ENCODE peak calls at places on chromosomes 4 and X, in seven cellular contexts. J is dorsolateral prefrontal cortex, C is fibroblast of the aortic adventitia, H is right atrium auricular region, S is glutamatergic neuron, E is esophagus squamous epithelium, T is suprapubic skin. L is an unnamed sample.

GRCh38 chrX:40383360-40383759 is 197.4 kb upstream of the ATP6AP2 start:
- DNase-seq in J (no peak), C (no peak), H (no peak), S (no peak), E (no peak), T (no peak), L (no peak)

GRCh38 chr4:165966833-165967232 is 93.8 kb downstream of the TLL1 start:
- DNase-seq in J (no peak), C (no peak), H (no peak), S (no peak), E (no peak), T (no peak), L (no peak)

GRCh38 chr4:3122081-3122563 is 47.6 kb downstream of the HTT start:
- DNase-seq in J (no peak), C (peak; percentile 53), H (no peak), S (no peak), E (no peak), T (no peak), L (no peak)

GRCh38 chrX:134734343-134735001 is 76.2 kb upstream of the PLAC1 start:
- DNase-seq in J (no peak), C (peak; percentile 78), H (no peak), S (no peak), E (no peak), T (no peak), L (no peak)

GRCh38 chr4:53586121-53586816 is 5.0 kb downstream of the LNX1 start:
- DNase-seq in J (no peak), C (peak; percentile 94), H (no peak), S (no peak), E (no peak), T (no peak), L (no peak)

GRCh38 chr4:2835978-2836377 is 7.7 kb upstream of the ADD1 start:
- DNase-seq in J (no peak), C (no peak), H (no peak), S (no peak), E (no peak), T (no peak), L (no peak)

GRCh38 chr4:85028910-85029309 is 62.4 kb upstream of the WDFY3 start:
- DNase-seq in J (no peak), C (peak; percentile 25), H (no peak), S (no peak), E (no peak), T (no peak), L (no peak)

GRCh38 chrX:53048169-53049126 is at the start of gene GPR173:
- DNase-seq in J (peak; percentile 64), C (peak; percentile 69), H (no peak), S (peak; percentile 74), E (no peak), T (no peak), L (peak; percentile 35)

GRCh38 chrX:48683411-48683982 is at the start of gene WAS:
- DNase-seq in J (no peak), C (no peak), H (no peak), S (no peak), E (no peak), T (no peak), L (no peak)

GRCh38 chr4:28973591-28974350 is 1746.4 kb upstream of the PCDH7 start:
- DNase-seq in J (no peak), C (peak; percentile 26), H (no peak), S (no peak), E (no peak), T (no peak), L (no peak)

GRCh38 chrX:21581479-21581878 is 76.7 kb downstream of the KLHL34 start:
- DNase-seq in J (no peak), C (no peak), H (no peak), S (no peak), E (no peak), T (no peak), L (no peak)

GRCh38 chr4:108592674-108592986 is 27.7 kb upstream of the RPL34 start:
- DNase-seq in J (no peak), C (no peak), H (no peak), S (no peak), E (no peak), T (no peak), L (no peak)

GRCh38 chrX:47958943-47959342 is 44.8 kb downstream of the ZNF182 start:
- DNase-seq in J (no peak), C (no peak), H (no peak), S (no peak), E (no peak), T (no peak), L (no peak)

GRCh38 chrX:118727686-118728339 is 407 bp downstream of the IL13RA1 start:
- DNase-seq in J (no peak), C (peak; percentile 17), H (no peak), S (peak; percentile 14), E (no peak), T (peak; percentile 73), L (peak; percentile 7)

GRCh38 chrX:15973941-15974340 is 119.3 kb upstream of the AP1S2 start:
- DNase-seq in J (no peak), C (peak; percentile 85), H (no peak), S (no peak), E (no peak), T (no peak), L (no peak)

GRCh38 chr4:158958489-158959270 is 144.2 kb upstream of the RAPGEF2 start:
- DNase-seq in J (no peak), C (no peak), H (no peak), S (no peak), E (no peak), T (no peak), L (no peak)

GRCh38 chrX:81779701-81780100 is 577.8 kb downstream of the SH3BGRL start:
- DNase-seq in J (no peak), C (no peak), H (no peak), S (no peak), E (no peak), T (no peak), L (no peak)

GRCh38 chr4:146212781-146213180 is 1.6 kb upstream of the REELD1 start:
- DNase-seq in J (no peak), C (no peak), H (no peak), S (no peak), E (no peak), T (no peak), L (no peak)

GRCh38 chrX:154378059-154378798 is 866 bp upstream of the EMD start:
- DNase-seq in J (no peak), C (no peak), H (no peak), S (peak; percentile 30), E (no peak), T (no peak), L (no peak)

GRCh38 chr4:71711044-71711984 is 72.6 kb downstream of the GC start:
- DNase-seq in J (no peak), C (no peak), H (no peak), S (no peak), E (no peak), T (no peak), L (no peak)

DNA sequence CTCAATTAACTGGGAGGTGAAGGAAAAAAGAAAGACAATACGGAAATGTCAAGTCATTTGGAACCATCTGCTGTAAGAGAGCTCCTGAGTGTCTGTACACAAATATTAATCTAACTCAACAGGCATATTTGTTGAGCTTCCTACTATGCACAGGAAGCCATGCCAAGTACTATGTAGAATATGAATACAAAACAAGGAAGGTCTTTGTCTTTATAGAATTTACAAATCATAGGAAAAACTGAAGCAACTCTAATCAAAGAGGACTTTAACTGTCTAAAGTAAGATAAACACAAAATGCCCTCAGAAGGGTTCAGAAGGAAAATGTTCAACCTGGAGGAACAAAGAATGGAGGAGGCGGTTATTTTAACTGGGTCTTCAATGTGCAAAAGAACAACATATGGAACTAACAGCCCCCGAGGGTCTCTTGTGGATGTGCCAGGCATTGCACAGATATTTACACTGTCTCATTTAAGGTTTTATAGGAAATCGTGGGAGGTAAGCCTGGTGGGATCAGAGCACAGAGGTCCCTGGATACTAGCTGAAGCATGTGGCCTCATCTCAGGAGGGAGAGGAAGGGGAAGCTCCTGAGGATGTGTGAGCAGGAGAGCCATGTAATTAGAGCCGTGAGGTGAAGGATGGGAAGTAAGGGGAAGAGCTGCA is 5.8 kb downstream of the FAM114A1 start:
- DNase-seq in J (no peak), C (no peak), H (no peak), S (no peak), E (no peak), T (no peak), L (no peak)
- TF ChIP-seq CTCF in J (no peak), C (no peak), H (no peak), S (no peak), E (no peak), T (no peak), L (no peak)

GRCh38 chr4:1409806-1410425 is 3.7 kb upstream of the NKX1-1 start:
- DNase-seq in J (no peak), C (no peak), H (peak; percentile 32), S (peak; percentile 22), E (no peak), T (no peak), L (no peak)

GRCh38 chr4:1410491-1411325 is 4.5 kb upstream of the NKX1-1 start:
- DNase-seq in J (no peak), C (peak; percentile 14), H (peak; percentile 49), S (peak; percentile 17), E (no peak), T (peak; percentile 74), L (peak; percentile 96)

GRCh38 chr4:1412376-1413220 is 6.4 kb upstream of the NKX1-1 start:
- DNase-seq in J (no peak), C (no peak), H (peak; percentile 50), S (no peak), E (no peak), T (no peak), L (no peak)

GRCh38 chr4:1413221-1413663 is 7.0 kb upstream of the NKX1-1 start:
- DNase-seq in J (no peak), C (no peak), H (peak; percentile 16), S (no peak), E (no peak), T (no peak), L (no peak)

GRCh38 chr4:1411436-1412375 is 5.5 kb upstream of the NKX1-1 start:
- DNase-seq in J (no peak), C (no peak), H (peak; percentile 30), S (peak; percentile 22), E (no peak), T (no peak), L (no peak)
- TF ChIP-seq CTCF in J (no peak), C (no peak), H (no peak), S (no peak), E (no peak), T (no peak), L (no peak)

DNA sequence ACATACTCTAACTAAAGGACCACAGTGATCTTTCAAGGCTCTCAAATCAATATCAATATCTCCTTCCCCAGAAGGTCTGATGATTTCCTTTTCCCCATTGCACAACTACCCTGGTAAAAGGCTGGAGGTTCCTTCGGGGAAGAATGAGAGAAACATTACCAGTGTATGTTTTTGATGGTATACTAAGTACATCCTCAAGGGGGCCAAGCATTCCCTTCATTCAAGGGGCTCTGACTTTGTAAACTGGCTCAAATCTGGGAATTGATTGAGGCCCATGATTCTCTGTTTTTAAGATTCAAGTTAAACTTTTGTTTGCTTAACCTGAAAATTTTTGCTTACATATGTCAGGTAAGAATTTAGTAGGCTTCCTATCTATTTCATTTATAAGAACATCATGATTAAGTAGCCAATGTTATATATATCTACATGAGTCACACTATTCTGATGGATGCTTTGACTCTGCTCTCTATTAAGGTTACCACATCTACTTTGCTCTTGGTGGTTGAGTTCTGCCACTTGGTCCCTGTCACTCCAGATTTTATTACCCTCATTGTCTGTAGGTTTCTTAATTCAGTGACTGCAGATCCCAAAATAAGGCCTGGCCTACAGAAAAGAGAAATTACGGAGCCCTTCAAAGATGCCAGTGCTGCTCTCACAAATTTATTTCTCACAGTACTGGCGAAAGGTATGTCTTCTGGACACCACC is 16.4 kb upstream of the GUCY1B1 start:
- DNase-seq in J (no peak), C (no peak), H (no peak), S (no peak), E (no peak), T (no peak), L (no peak)
- TF ChIP-seq CTCF in J (no peak), C (no peak), H (no peak), S (peak; percentile 39), E (no peak), T (no peak), L (peak; percentile 28)

GRCh38 chr4:140641789-140642439 is 73.2 kb upstream of the UCP1 start:
- DNase-seq in J (no peak), C (no peak), H (no peak), S (no peak), E (no peak), T (no peak), L (no peak)
- TF ChIP-seq CTCF in J (no peak), C (no peak), H (peak; percentile 39), S (no peak), E (no peak), T (no peak), L (no peak)